ENCODE peak calls at places on chromosomes 11 and 22, in nine cellular contexts. A, N, G, M, V, E, X, Y and U are unnamed samples.

GRCh38 chr22:25930710-25931353 is 188.8 kb downstream of the MYO18B start:
- DNase-seq in A (no peak), N (no peak), G (no peak), M (no peak), V (no peak), E (no peak), X (no peak), Y (no peak), U (no peak)

GRCh38 chr11:44556735-44557409 is 8.6 kb upstream of the CD82 start:
- DNase-seq in A (peak; percentile 50), N (peak; percentile 56), G (no peak), M (peak; percentile 78), V (peak; percentile 71), E (peak; percentile 70), X (no peak), Y (peak; percentile 59), U (peak; percentile 69)

GRCh38 chr22:30890689-30891442 is 77.7 kb downstream of the MORC2 start:
- DNase-seq in A (peak; percentile 28), N (no peak), G (peak; percentile 57), M (peak; percentile 62), V (peak; percentile 52), E (peak; percentile 37), X (peak; percentile 78), Y (peak; percentile 25), U (no peak)

GRCh38 chr11:10379871-10380568 is 75.0 kb upstream of the AMPD3 start:
- DNase-seq in A (no peak), N (no peak), G (no peak), M (no peak), V (peak; percentile 28), E (no peak), X (no peak), Y (no peak), U (no peak)

GRCh38 chr11:74417860-74418508 is 19.8 kb upstream of the PGM2L1 start:
- DNase-seq in A (no peak), N (no peak), G (no peak), M (no peak), V (peak; percentile 43), E (no peak), X (no peak), Y (peak; percentile 25), U (no peak)

GRCh38 chr11:45062974-45063635 is 83.3 kb upstream of the PRDM11 start:
- DNase-seq in A (no peak), N (no peak), G (no peak), M (no peak), V (no peak), E (no peak), X (no peak), Y (no peak), U (no peak)

GRCh38 chr22:48496987-48497650 is 1330.6 kb downstream of the BRD1 start:
- DNase-seq in A (no peak), N (no peak), G (no peak), M (no peak), V (no peak), E (no peak), X (no peak), Y (no peak), U (no peak)

GRCh38 chr22:38214248-38215056 is 12.7 kb downstream of the MAFF start:
- DNase-seq in A (no peak), N (peak; percentile 54), G (peak; percentile 81), M (peak; percentile 83), V (peak; percentile 75), E (peak; percentile 66), X (peak; percentile 100), Y (no peak), U (no peak)

GRCh38 chr11:9208726-9209501 is 56.2 kb downstream of the DENND5A start:
- DNase-seq in A (peak; percentile 13), N (no peak), G (no peak), M (no peak), V (peak; percentile 22), E (no peak), X (no peak), Y (no peak), U (no peak)

GRCh38 chr11:69337211-69337721 is 43.3 kb downstream of the MYEOV start:
- DNase-seq in A (peak; percentile 43), N (peak; percentile 32), G (no peak), M (no peak), V (peak; percentile 48), E (peak; percentile 60), X (no peak), Y (peak; percentile 31), U (no peak)

GRCh38 chr11:84291996-84292395 is 1005.8 kb upstream of the CCDC90B start:
- DNase-seq in A (peak; percentile 4), N (no peak), G (no peak), M (no peak), V (peak; percentile 30), E (no peak), X (no peak), Y (no peak), U (no peak)

GRCh38 chr22:50184541-50185383 is 951 bp upstream of the TRABD start:
- DNase-seq in A (no peak), N (no peak), G (no peak), M (no peak), V (no peak), E (no peak), X (no peak), Y (no peak), U (no peak)

GRCh38 chr11:122872046-122872445 is 10.5 kb upstream of the JHY start:
- DNase-seq in A (no peak), N (no peak), G (no peak), M (no peak), V (no peak), E (no peak), X (no peak), Y (no peak), U (no peak)

GRCh38 chr11:10097615-10098014 is 196.4 kb downstream of the SBF2 start:
- DNase-seq in A (no peak), N (no peak), G (no peak), M (no peak), V (no peak), E (no peak), X (no peak), Y (no peak), U (no peak)

GRCh38 chr11:108961095-108961494 is 296.2 kb downstream of the DDX10 start:
- DNase-seq in A (no peak), N (no peak), G (no peak), M (no peak), V (peak; percentile 53), E (no peak), X (no peak), Y (no peak), U (no peak)

GRCh38 chr11:64355078-64355940 is 3.7 kb upstream of the RPS6KA4 start:
- DNase-seq in A (peak; percentile 88), N (peak; percentile 52), G (peak; percentile 90), M (peak; percentile 89), V (peak; percentile 81), E (peak; percentile 51), X (peak; percentile 79), Y (peak; percentile 83), U (peak; percentile 36)

GRCh38 chr11:11818529-11819121 is 23.1 kb upstream of the USP47 start:
- DNase-seq in A (no peak), N (no peak), G (no peak), M (no peak), V (peak; percentile 8), E (no peak), X (no peak), Y (no peak), U (no peak)

GRCh38 chr11:11207428-11207827 is 145.6 kb downstream of the CSNK2A3 start:
- DNase-seq in A (no peak), N (no peak), G (no peak), M (no peak), V (no peak), E (no peak), X (no peak), Y (no peak), U (no peak)